ENCODE peak calls at places on chromosomes 5 and 9, in five cellular contexts. K is astrocyte, V is OCI-LY7, G is progenitor cell of endocrine pancreas, N is heart left ventricle. H is an unnamed sample.

GRCh38 chr5:116058346-116058936 is 26.2 kb downstream of the ARL14EPL start:
- DNase-seq in K (no peak), V (no peak), G (no peak), N (no peak), H (no peak)

GRCh38 chr5:94433393-94434149 is 184.8 kb downstream of the KIAA0825 start:
- DNase-seq in K (peak), V (no peak), G (no peak), N (no peak), H (no peak)

GRCh38 chr5:14374100-14374499 is 207.5 kb upstream of the OTULINL start:
- DNase-seq in K (no peak), V (peak), G (no peak), N (no peak), H (no peak)

GRCh38 chr5:53779541-53779981 is 219.1 kb downstream of the NDUFS4 start:
- DNase-seq in K (peak), V (no peak), G (no peak), N (peak), H (no peak)

GRCh38 chr5:612498-613424 is 621 bp downstream of the CEP72 start:
- DNase-seq in K (no peak), V (peak), G (no peak), N (no peak), H (no peak)

GRCh38 chr5:32330126-32330971 is 17.6 kb upstream of the MTMR12 start:
- DNase-seq in K (no peak), V (no peak), G (no peak), N (no peak), H (no peak)

GRCh38 chr9:93262537-93263310 is 78.8 kb downstream of the WNK2 start:
- DNase-seq in K (no peak), V (no peak), G (no peak), N (no peak), H (peak)

GRCh38 chr9:134443169-134444039 is 117.1 kb downstream of the RXRA start:
- DNase-seq in K (peak), V (peak), G (peak), N (peak), H (peak)

GRCh38 chr5:65100846-65101678 is 332.3 kb downstream of the CWC27 start:
- DNase-seq in K (peak), V (peak), G (peak), N (peak), H (peak)

GRCh38 chr5:172939561-172939960 is 19.7 kb upstream of the RPL26L1 start:
- DNase-seq in K (no peak), V (no peak), G (no peak), N (no peak), H (no peak)

GRCh38 chr5:150272531-150272930 is 17.0 kb downstream of the CAMK2A start:
- DNase-seq in K (no peak), V (peak), G (no peak), N (no peak), H (no peak)

GRCh38 chr5:35442916-35443639 is 174.6 kb upstream of the SPEF2 start:
- DNase-seq in K (no peak), V (no peak), G (no peak), N (no peak), H (no peak)

GRCh38 chr5:175383350-175383749 is 60.6 kb downstream of the DRD1 start:
- DNase-seq in K (peak), V (no peak), G (no peak), N (no peak), H (no peak)

GRCh38 chr5:132496631-132497487 is 6.3 kb upstream of the IRF1 start:
- DNase-seq in K (peak), V (peak), G (peak), N (peak), H (peak)

GRCh38 chr5:133818031-133818431 is 150.4 kb downstream of the C5orf15 start:
- DNase-seq in K (peak), V (no peak), G (no peak), N (peak), H (no peak)

GRCh38 chr5:57434227-57434640 is 48.4 kb downstream of the ACTBL2 start:
- DNase-seq in K (peak), V (no peak), G (no peak), N (peak), H (no peak)

GRCh38 chr9:33044677-33045282 is 19.7 kb downstream of the DNAJA1 start:
- DNase-seq in K (peak), V (no peak), G (no peak), N (peak), H (no peak)

GRCh38 chr5:168219515-168220410 is 71.7 kb upstream of the WWC1 start:
- DNase-seq in K (peak), V (peak), G (peak), N (peak), H (peak)

GRCh38 chr5:90575712-90576111 is 17.1 kb downstream of the ADGRV1 start:
- DNase-seq in K (no peak), V (no peak), G (no peak), N (no peak), H (no peak)

GRCh38 chr5:36238896-36239295 is 2.8 kb downstream of the NADK2 start:
- DNase-seq in K (no peak), V (no peak), G (no peak), N (no peak), H (no peak)

GRCh38 chr5:143506881-143507552 is 103.5 kb upstream of the NR3C1 start:
- DNase-seq in K (peak), V (no peak), G (no peak), N (no peak), H (no peak)

GRCh38 chr5:10737880-10738279 is 23.2 kb downstream of the DAP start:
- DNase-seq in K (no peak), V (no peak), G (no peak), N (no peak), H (no peak)

GRCh38 chr5:124752854-124753720 is 6.6 kb upstream of the ZNF608 start:
- DNase-seq in K (no peak), V (no peak), G (no peak), N (no peak), H (no peak)

DNA sequence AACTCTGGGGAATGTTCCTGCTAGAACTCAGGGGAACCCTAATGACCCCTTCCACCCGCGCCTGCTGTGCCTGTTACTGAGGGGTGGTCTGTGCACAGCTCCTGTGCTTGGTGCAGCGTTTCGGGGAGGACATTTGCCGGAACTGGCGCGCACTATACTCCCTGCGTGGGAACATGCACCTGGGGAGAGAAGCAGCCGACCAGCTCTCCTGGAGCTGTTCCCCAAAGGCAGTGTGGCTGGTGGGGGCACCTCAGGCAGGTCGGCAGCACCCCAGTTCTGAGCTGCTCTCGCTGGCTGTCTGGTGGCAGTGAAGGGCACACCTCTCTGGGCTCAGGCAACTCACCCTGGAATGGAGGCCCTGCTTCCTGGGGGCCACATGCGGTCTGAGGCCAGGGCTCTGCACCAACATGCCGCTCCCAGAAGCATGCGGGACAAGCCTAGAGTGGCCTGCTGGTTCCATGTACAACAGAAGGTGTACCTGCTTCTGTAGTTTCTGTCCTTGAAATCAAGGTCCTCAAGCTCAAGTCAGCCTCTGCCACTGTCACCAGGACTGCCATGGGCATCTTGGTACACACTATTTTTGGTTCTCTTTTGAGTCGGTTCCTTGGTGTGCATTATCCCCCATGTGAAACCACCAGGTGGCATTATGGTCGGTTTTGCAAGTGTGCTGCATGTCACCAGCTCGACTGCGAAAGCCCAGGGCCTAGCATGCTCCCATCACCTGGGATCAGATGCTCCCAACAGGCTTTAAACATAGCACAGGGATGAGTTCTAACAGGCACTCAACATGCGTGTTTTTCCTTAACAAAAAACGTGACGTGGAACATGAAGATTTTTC is 7.8 kb upstream of the MRNIP start:
- DNase-seq in K (no peak), V (peak), G (no peak), N (no peak), H (no peak)
- TF ChIP-seq CTCF in K (no peak), V (peak), G (no peak), N (no peak), H (peak)

DNA sequence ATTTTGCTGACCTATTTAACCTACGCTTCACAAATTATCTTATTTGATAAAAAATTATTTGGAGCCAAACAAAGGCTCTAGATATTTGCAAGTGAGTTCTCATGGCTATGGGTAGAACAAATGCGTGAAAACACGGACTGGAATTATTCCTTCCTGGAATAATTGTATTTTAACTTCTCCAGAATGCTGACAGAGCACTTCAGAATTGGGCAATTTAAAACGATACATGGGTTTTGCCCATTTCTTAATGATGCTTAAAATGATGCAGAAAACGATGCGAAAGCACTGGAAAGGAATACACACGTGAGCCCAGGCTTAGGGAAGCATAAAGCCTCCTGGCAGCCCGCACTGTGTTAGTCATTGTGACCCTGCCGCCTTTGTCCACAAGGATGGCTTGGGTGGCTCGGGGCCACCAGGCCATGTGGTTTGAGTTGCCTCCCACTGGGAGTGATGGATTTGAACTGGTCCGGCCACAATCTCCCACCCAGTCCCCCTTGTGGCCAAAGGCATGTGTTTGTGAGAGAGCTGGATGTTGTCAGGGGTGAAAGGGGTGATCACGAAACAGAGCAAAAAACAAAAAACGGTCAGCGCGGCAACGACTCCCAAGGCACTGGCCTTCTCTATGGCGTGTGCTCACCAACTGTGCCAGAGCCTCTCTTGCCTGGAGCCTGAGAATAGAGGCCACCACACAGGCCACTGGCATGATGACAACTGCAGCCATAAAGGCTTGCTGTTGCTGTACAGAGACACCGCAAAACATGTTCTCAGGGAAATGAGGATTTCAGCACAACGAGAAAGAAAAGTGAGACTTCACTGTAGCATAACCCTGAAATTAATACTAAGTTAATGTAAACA is 234.2 kb upstream of the ADAMTS16 start:
- DNase-seq in K (peak), V (no peak), G (no peak), N (no peak), H (no peak)
- TF ChIP-seq CTCF in K (no peak), V (no peak), G (peak), N (no peak), H (no peak)

GRCh38 chr9:106861585-106862114 is 1.3 kb upstream of the ZNF462 start:
- DNase-seq in K (no peak), V (no peak), G (no peak), N (no peak), H (peak)
- TF ChIP-seq CTCF in K (no peak), V (no peak), G (peak), N (no peak), H (no peak)

GRCh38 chr5:71587709-71588532 is 781 bp downstream of the MCCC2 start:
- DNase-seq in K (no peak), V (no peak), G (no peak), N (no peak), H (peak)
- TF ChIP-seq CTCF in K (no peak), V (peak), G (no peak), N (no peak), H (no peak)

GRCh38 chr9:131181091-131181681 is 55.8 kb downstream of the NUP214 start:
- DNase-seq in K (no peak), V (no peak), G (no peak), N (no peak), H (no peak)
- TF ChIP-seq CTCF in K (peak), V (peak), G (peak), N (no peak), H (no peak)

GRCh38 chr9:127578952-127579853 is 32.9 kb upstream of the STXBP1 start:
- DNase-seq in K (peak), V (no peak), G (no peak), N (peak), H (peak)
- TF ChIP-seq CTCF in K (peak), V (no peak), G (no peak), N (no peak), H (no peak)